ENCODE peak calls at places on chromosome 14, in nine cellular contexts. One of them, this sample, is unnamed.

GRCh38 chr14:77026166-77026929 is 2.2 kb downstream of the IRF2BPL start:
- DNase-seq in activated CD4-positive, alpha-beta T cell treated with anti-CD3 and anti-CD28 coated beads, Interleukin-2, amount 50 U/mL, for 1 hour: no peak
- DNase-seq in prostate gland: no peak
- DNase-seq in right cardiac atrium: peak; percentile 80
- DNase-seq in iris pigment epithelial cell: peak; percentile 64
- DNase-seq in GM04504: no peak
- DNase-seq in NCI-H2029: no peak
- DNase-seq in AG10803: peak; percentile 50
- DNase-seq in cerebellar nuclear complex: no peak
- DNase-seq in this sample: no peak

GRCh38 chr14:38197001-38197760 is 10.5 kb upstream of the SSTR1 start:
- DNase-seq in activated CD4-positive, alpha-beta T cell treated with anti-CD3 and anti-CD28 coated beads, Interleukin-2, amount 50 U/mL, for 1 hour: no peak
- DNase-seq in prostate gland: no peak
- DNase-seq in right cardiac atrium: no peak
- DNase-seq in iris pigment epithelial cell: peak; percentile 10
- DNase-seq in GM04504: peak; percentile 60
- DNase-seq in NCI-H2029: no peak
- DNase-seq in AG10803: peak; percentile 64
- DNase-seq in cerebellar nuclear complex: no peak
- DNase-seq in this sample: no peak

GRCh38 chr14:100554082-100554677 is 33.0 kb downstream of the BEGAIN start:
- DNase-seq in activated CD4-positive, alpha-beta T cell treated with anti-CD3 and anti-CD28 coated beads, Interleukin-2, amount 50 U/mL, for 1 hour: no peak
- DNase-seq in prostate gland: peak; percentile 42
- DNase-seq in right cardiac atrium: peak; percentile 87
- DNase-seq in iris pigment epithelial cell: no peak
- DNase-seq in GM04504: no peak
- DNase-seq in NCI-H2029: no peak
- DNase-seq in AG10803: peak; percentile 6
- DNase-seq in cerebellar nuclear complex: no peak
- DNase-seq in this sample: no peak

GRCh38 chr14:71745072-71745471 is 187.2 kb upstream of the RGS6 start:
- DNase-seq in activated CD4-positive, alpha-beta T cell treated with anti-CD3 and anti-CD28 coated beads, Interleukin-2, amount 50 U/mL, for 1 hour: no peak
- DNase-seq in prostate gland: no peak
- DNase-seq in right cardiac atrium: no peak
- DNase-seq in iris pigment epithelial cell: no peak
- DNase-seq in GM04504: no peak
- DNase-seq in NCI-H2029: no peak
- DNase-seq in AG10803: no peak
- DNase-seq in cerebellar nuclear complex: no peak
- DNase-seq in this sample: peak; percentile 71

GRCh38 chr14:100025111-100025510 is 40.1 kb upstream of the EVL start:
- DNase-seq in activated CD4-positive, alpha-beta T cell treated with anti-CD3 and anti-CD28 coated beads, Interleukin-2, amount 50 U/mL, for 1 hour: peak; percentile 20
- DNase-seq in prostate gland: peak; percentile 34
- DNase-seq in right cardiac atrium: no peak
- DNase-seq in iris pigment epithelial cell: peak; percentile 56
- DNase-seq in GM04504: no peak
- DNase-seq in NCI-H2029: no peak
- DNase-seq in AG10803: peak; percentile 29
- DNase-seq in cerebellar nuclear complex: no peak
- DNase-seq in this sample: peak; percentile 79

GRCh38 chr14:24232645-24233537 is at the start of gene GMPR2:
- DNase-seq in activated CD4-positive, alpha-beta T cell treated with anti-CD3 and anti-CD28 coated beads, Interleukin-2, amount 50 U/mL, for 1 hour: no peak
- DNase-seq in prostate gland: no peak
- DNase-seq in right cardiac atrium: no peak
- DNase-seq in iris pigment epithelial cell: no peak
- DNase-seq in GM04504: no peak
- DNase-seq in NCI-H2029: no peak
- DNase-seq in AG10803: no peak
- DNase-seq in cerebellar nuclear complex: no peak
- DNase-seq in this sample: no peak

GRCh38 chr14:72651081-72651480 is 242.8 kb downstream of the DPF3 start:
- DNase-seq in activated CD4-positive, alpha-beta T cell treated with anti-CD3 and anti-CD28 coated beads, Interleukin-2, amount 50 U/mL, for 1 hour: no peak
- DNase-seq in prostate gland: no peak
- DNase-seq in right cardiac atrium: no peak
- DNase-seq in iris pigment epithelial cell: peak; percentile 62
- DNase-seq in GM04504: no peak
- DNase-seq in NCI-H2029: no peak
- DNase-seq in AG10803: peak; percentile 36
- DNase-seq in cerebellar nuclear complex: no peak
- DNase-seq in this sample: no peak

GRCh38 chr14:59882957-59883356 is 12.4 kb upstream of the RTN1 start:
- DNase-seq in activated CD4-positive, alpha-beta T cell treated with anti-CD3 and anti-CD28 coated beads, Interleukin-2, amount 50 U/mL, for 1 hour: no peak
- DNase-seq in prostate gland: no peak
- DNase-seq in right cardiac atrium: no peak
- DNase-seq in iris pigment epithelial cell: no peak
- DNase-seq in GM04504: no peak
- DNase-seq in NCI-H2029: no peak
- DNase-seq in AG10803: no peak
- DNase-seq in cerebellar nuclear complex: no peak
- DNase-seq in this sample: no peak

GRCh38 chr14:31536201-31536960 is 24.8 kb upstream of the NUBPL start:
- DNase-seq in activated CD4-positive, alpha-beta T cell treated with anti-CD3 and anti-CD28 coated beads, Interleukin-2, amount 50 U/mL, for 1 hour: no peak
- DNase-seq in prostate gland: no peak
- DNase-seq in right cardiac atrium: no peak
- DNase-seq in iris pigment epithelial cell: no peak
- DNase-seq in GM04504: no peak
- DNase-seq in NCI-H2029: no peak
- DNase-seq in AG10803: no peak
- DNase-seq in cerebellar nuclear complex: no peak
- DNase-seq in this sample: no peak

This sample was measured in LNCaP clone FGC.